ENCODE peak calls at places on chromosomes 5 and 9, in six cellular contexts. C is spleen, X is NCI-H1105 treated with DMSO at 0.1 percent for 48 hours, Y is tibial artery, N is pulmonary artery endothelial cell, Z is head of caudate nucleus. B is an unnamed sample.

GRCh38 chr5:157540707-157541451 is 34.7 kb downstream of the ADAM19 start:
- DNase-seq in C (peak), Y (peak), N (no peak), Z (no peak), X (no peak), B (peak)

GRCh38 chr5:63131618-63132285 is 553.1 kb downstream of the LRRC70 start:
- DNase-seq in X (no peak), Z (no peak), C (no peak), N (peak), Y (no peak), B (no peak)

GRCh38 chr5:146828385-146828784 is 50.2 kb downstream of the PPP2R2B start:
- DNase-seq in X (no peak), C (no peak), Z (no peak), N (no peak), Y (no peak), B (no peak)

GRCh38 chr9:101235105-101235866 is 149.5 kb downstream of the BAAT start:
- DNase-seq in C (no peak), X (peak), Y (no peak), Z (no peak), N (no peak), B (no peak)

GRCh38 chr5:1753490-1753889 is 46.1 kb downstream of the MRPL36 start:
- DNase-seq in X (no peak), N (no peak), Z (no peak), C (no peak), Y (peak), B (no peak)

GRCh38 chr9:125663127-125663526 is 43.9 kb downstream of the MAPKAP1 start:
- DNase-seq in N (peak), Y (no peak), C (no peak), Z (no peak), X (no peak), B (no peak)

GRCh38 chr9:125440411-125440810 is 178.8 kb downstream of the GAPVD1 start:
- DNase-seq in Z (peak), N (no peak), C (no peak), X (no peak), Y (no peak), B (no peak)

GRCh38 chr5:92909545-92909962 is 671.5 kb downstream of the NR2F1-AS1 start:
- DNase-seq in C (no peak), N (no peak), X (no peak), Y (no peak), Z (no peak), B (no peak)

GRCh38 chr5:88824892-88825781 is 57.8 kb downstream of the MEF2C start:
- DNase-seq in N (peak), Z (no peak), C (no peak), Y (no peak), X (peak), B (no peak)

GRCh38 chr5:129857124-129857523 is 47.1 kb upstream of the CHSY3 start:
- DNase-seq in Y (no peak), N (no peak), C (no peak), Z (no peak), X (no peak), B (no peak)

GRCh38 chr9:14103115-14103514 is 210.8 kb downstream of the NFIB start:
- DNase-seq in X (no peak), C (no peak), N (no peak), Y (no peak), Z (no peak), B (no peak)

GRCh38 chr9:108953983-108954574 is 19.9 kb downstream of the ABITRAM start:
- DNase-seq in X (peak), N (peak), C (no peak), Y (no peak), Z (no peak), B (no peak)

GRCh38 chr5:135073771-135074345 is 39.8 kb upstream of the PITX1 start:
- DNase-seq in C (peak), X (peak), Y (no peak), N (no peak), Z (no peak), B (no peak)

GRCh38 chr5:60297658-60298057 is 402.3 kb downstream of the DEPDC1B start:
- DNase-seq in N (no peak), C (no peak), X (no peak), Y (no peak), Z (no peak), B (no peak)

GRCh38 chr5:603081-603998 is 8.8 kb upstream of the CEP72 start:
- DNase-seq in N (no peak), Z (no peak), Y (no peak), C (peak), X (no peak), B (no peak)

GRCh38 chr5:132501961-132502931 is 11.7 kb upstream of the IRF1 start:
- DNase-seq in Y (no peak), Z (peak), X (no peak), C (no peak), N (no peak), B (no peak)

GRCh38 chr9:114035845-114036785 is 42.0 kb downstream of the AMBP start:
- DNase-seq in Z (no peak), Y (no peak), X (no peak), N (no peak), C (peak), B (no peak)

GRCh38 chr9:92265159-92265558 is 28.3 kb downstream of the IARS1 start:
- DNase-seq in X (no peak), Y (no peak), N (no peak), C (no peak), Z (no peak), B (no peak)

GRCh38 chr5:143244000-143244736 is 159.3 kb downstream of the NR3C1 start:
- DNase-seq in Z (no peak), Y (peak), X (no peak), N (peak), C (no peak), B (no peak)

GRCh38 chr5:157516016-157516415 is 56.0 kb downstream of the NIPAL4 start:
- DNase-seq in N (no peak), C (no peak), Z (no peak), X (no peak), Y (no peak), B (no peak)

GRCh38 chr5:96934291-96934694 is 1.6 kb upstream of the LNPEP start:
- DNase-seq in C (no peak), N (no peak), Z (no peak), X (peak), Y (no peak), B (no peak)

GRCh38 chr5:134088291-134088690 is 26.2 kb upstream of the TCF7 start:
- DNase-seq in N (no peak), Z (no peak), X (no peak), C (peak), Y (no peak), B (no peak)